ENCODE peak calls at places on chromosomes 7 and 10, in six cellular contexts. Y is HFF-Myc; K is BJ; P is activated CD8-positive, alpha-beta T cell treated with anti-CD3 and anti-CD28 coated beads for 36 hours; C is H9; Z is nephron progenitor cell. B is an unnamed sample.

GRCh38 chr10:3975016-3975415 is 190.0 kb upstream of the KLF6 start:
- DNase-seq in Z (no peak), P (no peak), K (no peak), C (no peak), Y (no peak), B (peak)

GRCh38 chr10:125953778-125954385 is 57.5 kb downstream of the FANK1 start:
- DNase-seq in Z (no peak), P (no peak), K (no peak), Y (no peak), C (no peak), B (no peak)

GRCh38 chr10:95346715-95347401 is 56.1 kb upstream of the PDLIM1 start:
- DNase-seq in Z (no peak), C (no peak), K (no peak), P (no peak), Y (no peak), B (no peak)

GRCh38 chr10:79410315-79411094 is 34.9 kb downstream of the ZCCHC24 start:
- DNase-seq in K (no peak), P (no peak), Z (no peak), C (no peak), Y (no peak), B (no peak)

GRCh38 chr7:99579956-99580777 is 17.9 kb upstream of the TMEM225B start:
- DNase-seq in C (peak), Z (peak), Y (no peak), P (peak), K (no peak), B (peak)

GRCh38 chr7:139602143-139602722 is 78.7 kb downstream of the CLEC2L start:
- DNase-seq in K (no peak), C (no peak), Z (no peak), P (no peak), Y (no peak), B (no peak)

GRCh38 chr7:731440-732085 is 4.5 kb upstream of the PRKAR1B start:
- DNase-seq in P (no peak), C (no peak), K (no peak), Y (no peak), Z (no peak), B (no peak)

GRCh38 chr7:114645451-114645850 is 230.8 kb downstream of the FOXP2 start:
- DNase-seq in Z (no peak), C (no peak), Y (no peak), P (no peak), K (no peak), B (no peak)

GRCh38 chr7:139358541-139359365 is 941 bp upstream of the LUC7L2 start:
- DNase-seq in P (peak), K (no peak), Z (no peak), C (no peak), Y (no peak), B (no peak)

GRCh38 chr7:7369134-7369533 is 166.5 kb downstream of the COL28A1 start:
- DNase-seq in C (no peak), K (no peak), P (no peak), Y (no peak), Z (no peak), B (no peak)

GRCh38 chr7:117269895-117270294 is 53.0 kb downstream of the WNT2 start:
- DNase-seq in C (no peak), Y (no peak), P (no peak), Z (no peak), K (peak), B (no peak)

GRCh38 chr10:77410523-77410922 is 227.1 kb downstream of the KCNMA1 start:
- DNase-seq in P (no peak), Y (no peak), C (no peak), K (no peak), Z (no peak), B (no peak)

GRCh38 chr10:31912289-31912688 is 16.3 kb downstream of the ARHGAP12 start:
- DNase-seq in Y (no peak), C (no peak), Z (no peak), K (no peak), P (no peak), B (no peak)

GRCh38 chr10:43134126-43134905 is 3.9 kb upstream of the CSGALNACT2 start:
- DNase-seq in P (no peak), C (no peak), Y (no peak), K (no peak), Z (no peak), B (no peak)

GRCh38 chr10:11046766-11047165 is 29.1 kb downstream of the CELF2 start:
- DNase-seq in Y (no peak), Z (no peak), P (no peak), K (no peak), C (no peak), B (no peak)

GRCh38 chr7:125427676-125428075 is 498.1 kb upstream of the POT1 start:
- DNase-seq in C (no peak), Y (no peak), P (no peak), Z (no peak), K (no peak), B (no peak)

GRCh38 chr7:145269418-145270161 is 433.7 kb upstream of the TPK1 start:
- DNase-seq in Y (no peak), Z (no peak), C (peak), P (no peak), K (no peak), B (no peak)

GRCh38 chr10:97531401-97531985 is 32.8 kb downstream of the UBTD1 start:
- DNase-seq in K (no peak), Y (no peak), Z (no peak), C (peak), P (no peak), B (no peak)

GRCh38 chr7:149625339-149625946 is 127.8 kb upstream of the ZNF746 start:
- DNase-seq in Z (peak), K (no peak), P (peak), C (peak), Y (peak), B (peak)

GRCh38 chr7:80231719-80232118 is 97.1 kb downstream of the GNAI1 start:
- DNase-seq in Y (no peak), K (no peak), Z (no peak), C (no peak), P (no peak), B (no peak)

GRCh38 chr7:22549667-22550513 is 49.9 kb upstream of the STEAP1B start:
- DNase-seq in K (no peak), Y (no peak), C (peak), Z (peak), P (peak), B (peak)
- TF ChIP-seq CTCF in K (peak), Y (peak), C (peak), Z (peak), P (peak), B (peak)

DNA sequence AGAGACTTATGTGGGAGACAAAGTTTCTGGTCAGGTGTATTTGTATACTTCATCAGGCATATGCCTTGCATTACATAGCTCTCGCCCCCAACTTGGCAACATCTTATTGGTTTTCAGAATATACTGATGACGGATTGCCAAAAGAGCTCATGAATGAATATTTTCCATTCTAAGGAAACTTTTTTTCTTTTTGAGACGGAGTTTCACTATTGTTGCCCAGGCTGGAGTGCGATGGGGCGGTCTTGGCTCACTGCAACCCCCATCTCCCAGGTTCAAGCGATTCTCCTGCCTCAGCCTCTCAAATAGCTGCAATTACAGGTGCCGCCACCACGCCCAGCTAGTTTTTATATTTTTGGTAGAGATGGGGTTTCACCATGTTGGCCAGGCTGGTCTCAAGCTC is 6.0 kb downstream of the CYCS start:
- DNase-seq in P (no peak), C (no peak), Z (no peak), Y (no peak), K (no peak), B (no peak)
- TF ChIP-seq CTCF in P (no peak), C (no peak), Z (no peak), Y (no peak), K (no peak), B (no peak)

GRCh38 chr7:22109761-22110160 is 164.1 kb upstream of the CDCA7L start:
- DNase-seq in K (no peak), P (peak), C (peak), Z (peak), Y (peak), B (peak)
- TF ChIP-seq CTCF in K (peak), P (no peak), C (no peak), Z (no peak), Y (peak), B (no peak)

GRCh38 chr7:134457166-134457565 is 1.7 kb downstream of the AKR1B1 start:
- DNase-seq in K (no peak), Y (no peak), C (no peak), Z (no peak), P (no peak), B (no peak)

GRCh38 chr7:134458806-134459698 is at the start of gene AKR1B1:
- DNase-seq in C (peak), Z (peak), P (peak), Y (peak), K (peak), B (peak)

GRCh38 chr7:134461921-134462320 is 3.0 kb upstream of the AKR1B1 start:
- DNase-seq in Y (no peak), Z (no peak), C (no peak), K (no peak), P (no peak), B (no peak)

GRCh38 chr7:134460000-134460399 is 1.1 kb upstream of the AKR1B1 start:
- DNase-seq in Z (no peak), K (no peak), P (no peak), C (no peak), Y (no peak), B (no peak)

GRCh38 chr7:134458341-134458805 is 527 bp downstream of the AKR1B1 start:
- DNase-seq in K (no peak), P (peak), Y (no peak), C (peak), Z (peak), B (peak)
- TF ChIP-seq CTCF in K (peak), P (peak), Y (peak), C (peak), Z (no peak), B (no peak)

DNA sequence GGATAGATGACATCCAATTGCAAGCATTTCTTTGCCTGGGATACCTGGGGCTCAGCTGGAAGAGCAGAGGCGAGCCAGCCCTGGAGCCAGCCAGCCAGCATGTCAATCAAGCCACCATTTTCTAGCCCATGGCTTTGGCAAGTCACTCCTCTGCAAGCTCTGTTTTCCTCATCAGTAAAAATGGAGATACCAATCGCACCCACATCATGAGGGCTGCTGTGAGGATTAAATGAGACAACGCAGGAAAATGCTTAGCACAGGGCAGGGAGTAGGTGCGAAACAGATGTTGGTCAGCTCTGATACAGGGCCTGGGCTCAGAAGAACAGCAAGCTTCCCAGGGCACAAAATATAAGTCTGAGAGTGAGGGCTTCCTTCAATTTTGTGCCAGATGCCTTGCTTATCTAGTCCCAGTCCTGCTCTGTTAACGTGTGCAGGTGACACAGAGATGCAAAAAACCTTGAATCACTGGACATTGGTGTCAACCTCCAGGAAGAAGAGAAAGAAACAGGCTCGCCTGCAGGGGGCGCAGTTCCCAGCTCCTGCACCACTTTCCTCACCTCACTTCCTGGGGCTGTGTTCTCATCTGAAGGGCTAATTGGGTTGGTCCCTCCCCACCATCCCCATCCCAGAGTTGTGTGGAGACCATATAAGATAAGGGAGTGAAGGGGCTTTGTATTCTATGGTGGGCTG is 72.8 kb upstream of the CACUL1 start:
- DNase-seq in Y (no peak), K (no peak), C (no peak), P (peak), Z (no peak), B (no peak)
- TF ChIP-seq CTCF in Y (peak), K (peak), C (peak), P (no peak), Z (no peak), B (peak)

GRCh38 chr7:49187543-49188268 is 263.4 kb downstream of the CDC14C start:
- DNase-seq in C (no peak), Z (no peak), K (no peak), Y (no peak), P (no peak), B (no peak)
- TF ChIP-seq CTCF in C (peak), Z (no peak), K (no peak), Y (no peak), P (no peak), B (no peak)

B was measured in endothelial cell.